ENCODE peak calls at places on chromosomes 1 and 21, in five cellular contexts. One of them, this sample, is unnamed.
A peak's percentile ranks its signal among the peaks of the same experiment; 100 is the strongest.

GRCh38 chr1:100683448-100684349 is 35.8 kb upstream of the VCAM1 start:
- DNase-seq in MCF 10A: no peak
- DNase-seq in left ventricle myocardium inferior: no peak
- DNase-seq in A673: no peak
- DNase-seq in RWPE1: no peak
- DNase-seq in this sample: no peak

GRCh38 chr1:162151900-162152829 is 82.7 kb downstream of the NOS1AP start:
- DNase-seq in A673: no peak
- DNase-seq in MCF 10A: peak; percentile 14
- DNase-seq in left ventricle myocardium inferior: no peak
- DNase-seq in RWPE1: no peak
- DNase-seq in this sample: no peak

GRCh38 chr21:37800122-37800455 is 116.2 kb downstream of the KCNJ6 start:
- DNase-seq in RWPE1: no peak
- DNase-seq in A673: no peak
- DNase-seq in left ventricle myocardium inferior: no peak
- DNase-seq in MCF 10A: no peak
- DNase-seq in this sample: no peak

GRCh38 chr1:186155594-186155993 is 219.5 kb downstream of the TPR start:
- DNase-seq in MCF 10A: peak; percentile 83
- DNase-seq in A673: peak; percentile 78
- DNase-seq in RWPE1: peak; percentile 57
- DNase-seq in left ventricle myocardium inferior: no peak
- DNase-seq in this sample: peak; percentile 36

GRCh38 chr1:44826375-44827196 is 16.5 kb downstream of the PTCH2 start:
- DNase-seq in left ventricle myocardium inferior: peak; percentile 75
- DNase-seq in RWPE1: no peak
- DNase-seq in MCF 10A: no peak
- DNase-seq in A673: no peak
- DNase-seq in this sample: no peak

GRCh38 chr1:60031116-60031515 is 42.5 kb downstream of the C1orf87 start:
- DNase-seq in MCF 10A: no peak
- DNase-seq in A673: no peak
- DNase-seq in left ventricle myocardium inferior: no peak
- DNase-seq in RWPE1: no peak
- DNase-seq in this sample: no peak

GRCh38 chr1:207959141-207959825 is 48.4 kb upstream of the CD34 start:
- DNase-seq in A673: peak; percentile 5
- DNase-seq in MCF 10A: no peak
- DNase-seq in left ventricle myocardium inferior: peak; percentile 90
- DNase-seq in RWPE1: peak; percentile 22
- DNase-seq in this sample: no peak

GRCh38 chr21:17548262-17548661 is 35.4 kb downstream of the CXADR start:
- DNase-seq in left ventricle myocardium inferior: no peak
- DNase-seq in RWPE1: no peak
- DNase-seq in A673: no peak
- DNase-seq in MCF 10A: no peak
- DNase-seq in this sample: no peak

GRCh38 chr1:61361971-61362370 is 279.6 kb downstream of the NFIA start:
- DNase-seq in A673: no peak
- DNase-seq in RWPE1: no peak
- DNase-seq in MCF 10A: no peak
- DNase-seq in left ventricle myocardium inferior: no peak
- DNase-seq in this sample: no peak

GRCh38 chr1:23555225-23555801 is 4.0 kb downstream of the ID3 start:
- DNase-seq in left ventricle myocardium inferior: no peak
- DNase-seq in A673: peak; percentile 69
- DNase-seq in RWPE1: no peak
- DNase-seq in MCF 10A: no peak
- DNase-seq in this sample: no peak

GRCh38 chr1:150876111-150876434 is 326 bp downstream of the ARNT start:
- DNase-seq in MCF 10A: peak; percentile 72
- DNase-seq in A673: peak; percentile 68
- DNase-seq in left ventricle myocardium inferior: no peak
- DNase-seq in RWPE1: peak; percentile 53
- DNase-seq in this sample: peak; percentile 32

GRCh38 chr1:112961072-112961471 is 5.1 kb upstream of the SLC16A1 start:
- DNase-seq in left ventricle myocardium inferior: no peak
- DNase-seq in MCF 10A: no peak
- DNase-seq in RWPE1: no peak
- DNase-seq in A673: no peak
- DNase-seq in this sample: no peak

GRCh38 chr1:15949453-15950245 is 26.3 kb downstream of the ZBTB17 start:
- DNase-seq in MCF 10A: peak; percentile 95
- DNase-seq in RWPE1: peak; percentile 95
- DNase-seq in left ventricle myocardium inferior: peak; percentile 83
- DNase-seq in A673: peak; percentile 69
- DNase-seq in this sample: peak; percentile 69

This sample was measured in HTR-8/SVneo.